ENCODE peak calls at places on chromosomes 6 and 20, in ten cellular contexts. One of them, this sample, is unnamed.

GRCh38 chr20:17658648-17658993 is 23.4 kb downstream of the RRBP1 start:
- DNase-seq in Peyer's patch: peak
- DNase-seq in activated T-cell treated with anti-CD3 and anti-CD28 coated beads for 24 hours: no peak
- DNase-seq in HCT116: no peak
- DNase-seq in activated CD4-positive, alpha-beta T cell treated with anti-CD3 and anti-CD28 coated beads, Interleukin-2, amount 50 U/mL, for 24 hours: no peak
- DNase-seq in activated T-helper 1 cell treated with anti-CD3 and anti-CD28 coated beads, Interleukin-2, amount 50 U/mL, for 16 hours: no peak
- DNase-seq in stimulated activated naive B cell treated with anti-CD40 and anti-IgM and Interleukin-4, amounts not matched to agents 10 μg/mL and 1 μg/mL and 100 μg/mL, for 72 hours: no peak
- DNase-seq in SJSA1: no peak
- DNase-seq in ELF-1: no peak
- DNase-seq in posterior cingulate gyrus: no peak
- DNase-seq in this sample: no peak

GRCh38 chr6:24766685-24767462 is 7.9 kb upstream of the GMNN start:
- DNase-seq in Peyer's patch: no peak
- DNase-seq in activated T-cell treated with anti-CD3 and anti-CD28 coated beads for 24 hours: no peak
- DNase-seq in HCT116: no peak
- DNase-seq in activated CD4-positive, alpha-beta T cell treated with anti-CD3 and anti-CD28 coated beads, Interleukin-2, amount 50 U/mL, for 24 hours: no peak
- DNase-seq in activated T-helper 1 cell treated with anti-CD3 and anti-CD28 coated beads, Interleukin-2, amount 50 U/mL, for 16 hours: no peak
- DNase-seq in stimulated activated naive B cell treated with anti-CD40 and anti-IgM and Interleukin-4, amounts not matched to agents 10 μg/mL and 1 μg/mL and 100 μg/mL, for 72 hours: no peak
- DNase-seq in SJSA1: no peak
- DNase-seq in ELF-1: no peak
- DNase-seq in posterior cingulate gyrus: no peak
- DNase-seq in this sample: no peak

GRCh38 chr6:113825776-113826175 is 31.4 kb upstream of the MARCKS start:
- DNase-seq in Peyer's patch: peak
- DNase-seq in activated T-cell treated with anti-CD3 and anti-CD28 coated beads for 24 hours: no peak
- DNase-seq in HCT116: no peak
- DNase-seq in activated CD4-positive, alpha-beta T cell treated with anti-CD3 and anti-CD28 coated beads, Interleukin-2, amount 50 U/mL, for 24 hours: no peak
- DNase-seq in activated T-helper 1 cell treated with anti-CD3 and anti-CD28 coated beads, Interleukin-2, amount 50 U/mL, for 16 hours: no peak
- DNase-seq in stimulated activated naive B cell treated with anti-CD40 and anti-IgM and Interleukin-4, amounts not matched to agents 10 μg/mL and 1 μg/mL and 100 μg/mL, for 72 hours: no peak
- DNase-seq in SJSA1: peak
- DNase-seq in ELF-1: no peak
- DNase-seq in posterior cingulate gyrus: peak
- DNase-seq in this sample: no peak

GRCh38 chr6:119163006-119163405 is 84.5 kb upstream of the FAM184A start:
- DNase-seq in Peyer's patch: no peak
- DNase-seq in activated T-cell treated with anti-CD3 and anti-CD28 coated beads for 24 hours: no peak
- DNase-seq in HCT116: no peak
- DNase-seq in activated CD4-positive, alpha-beta T cell treated with anti-CD3 and anti-CD28 coated beads, Interleukin-2, amount 50 U/mL, for 24 hours: no peak
- DNase-seq in activated T-helper 1 cell treated with anti-CD3 and anti-CD28 coated beads, Interleukin-2, amount 50 U/mL, for 16 hours: no peak
- DNase-seq in stimulated activated naive B cell treated with anti-CD40 and anti-IgM and Interleukin-4, amounts not matched to agents 10 μg/mL and 1 μg/mL and 100 μg/mL, for 72 hours: no peak
- DNase-seq in SJSA1: no peak
- DNase-seq in ELF-1: no peak
- DNase-seq in posterior cingulate gyrus: no peak
- DNase-seq in this sample: no peak

GRCh38 chr20:58891686-58892125 is 39.2 kb downstream of the GNAS start:
- DNase-seq in Peyer's patch: peak
- DNase-seq in activated T-cell treated with anti-CD3 and anti-CD28 coated beads for 24 hours: no peak
- DNase-seq in HCT116: no peak
- DNase-seq in activated CD4-positive, alpha-beta T cell treated with anti-CD3 and anti-CD28 coated beads, Interleukin-2, amount 50 U/mL, for 24 hours: peak
- DNase-seq in activated T-helper 1 cell treated with anti-CD3 and anti-CD28 coated beads, Interleukin-2, amount 50 U/mL, for 16 hours: no peak
- DNase-seq in stimulated activated naive B cell treated with anti-CD40 and anti-IgM and Interleukin-4, amounts not matched to agents 10 μg/mL and 1 μg/mL and 100 μg/mL, for 72 hours: no peak
- DNase-seq in SJSA1: no peak
- DNase-seq in ELF-1: no peak
- DNase-seq in posterior cingulate gyrus: no peak
- DNase-seq in this sample: peak

GRCh38 chr6:27672113-27672799 is 199.4 kb upstream of the ZNF184 start:
- DNase-seq in Peyer's patch: no peak
- DNase-seq in activated T-cell treated with anti-CD3 and anti-CD28 coated beads for 24 hours: no peak
- DNase-seq in HCT116: peak
- DNase-seq in activated CD4-positive, alpha-beta T cell treated with anti-CD3 and anti-CD28 coated beads, Interleukin-2, amount 50 U/mL, for 24 hours: no peak
- DNase-seq in activated T-helper 1 cell treated with anti-CD3 and anti-CD28 coated beads, Interleukin-2, amount 50 U/mL, for 16 hours: no peak
- DNase-seq in stimulated activated naive B cell treated with anti-CD40 and anti-IgM and Interleukin-4, amounts not matched to agents 10 μg/mL and 1 μg/mL and 100 μg/mL, for 72 hours: peak
- DNase-seq in SJSA1: no peak
- DNase-seq in ELF-1: peak
- DNase-seq in posterior cingulate gyrus: no peak
- DNase-seq in this sample: no peak

GRCh38 chr20:48096957-48097890 is 311.9 kb upstream of the SULF2 start:
- DNase-seq in Peyer's patch: no peak
- DNase-seq in activated T-cell treated with anti-CD3 and anti-CD28 coated beads for 24 hours: no peak
- DNase-seq in HCT116: peak
- DNase-seq in activated CD4-positive, alpha-beta T cell treated with anti-CD3 and anti-CD28 coated beads, Interleukin-2, amount 50 U/mL, for 24 hours: no peak
- DNase-seq in activated T-helper 1 cell treated with anti-CD3 and anti-CD28 coated beads, Interleukin-2, amount 50 U/mL, for 16 hours: no peak
- DNase-seq in stimulated activated naive B cell treated with anti-CD40 and anti-IgM and Interleukin-4, amounts not matched to agents 10 μg/mL and 1 μg/mL and 100 μg/mL, for 72 hours: no peak
- DNase-seq in SJSA1: no peak
- DNase-seq in ELF-1: no peak
- DNase-seq in posterior cingulate gyrus: no peak
- DNase-seq in this sample: peak

GRCh38 chr6:34598725-34599124 is 42.6 kb upstream of the SPDEF start:
- DNase-seq in Peyer's patch: no peak
- DNase-seq in activated T-cell treated with anti-CD3 and anti-CD28 coated beads for 24 hours: no peak
- DNase-seq in HCT116: no peak
- DNase-seq in activated CD4-positive, alpha-beta T cell treated with anti-CD3 and anti-CD28 coated beads, Interleukin-2, amount 50 U/mL, for 24 hours: no peak
- DNase-seq in activated T-helper 1 cell treated with anti-CD3 and anti-CD28 coated beads, Interleukin-2, amount 50 U/mL, for 16 hours: no peak
- DNase-seq in stimulated activated naive B cell treated with anti-CD40 and anti-IgM and Interleukin-4, amounts not matched to agents 10 μg/mL and 1 μg/mL and 100 μg/mL, for 72 hours: no peak
- DNase-seq in SJSA1: no peak
- DNase-seq in ELF-1: no peak
- DNase-seq in posterior cingulate gyrus: no peak
- DNase-seq in this sample: no peak

GRCh38 chr20:5586720-5587119 is 163.5 kb upstream of the SHLD1 start:
- DNase-seq in Peyer's patch: no peak
- DNase-seq in activated T-cell treated with anti-CD3 and anti-CD28 coated beads for 24 hours: no peak
- DNase-seq in HCT116: no peak
- DNase-seq in activated CD4-positive, alpha-beta T cell treated with anti-CD3 and anti-CD28 coated beads, Interleukin-2, amount 50 U/mL, for 24 hours: no peak
- DNase-seq in activated T-helper 1 cell treated with anti-CD3 and anti-CD28 coated beads, Interleukin-2, amount 50 U/mL, for 16 hours: no peak
- DNase-seq in stimulated activated naive B cell treated with anti-CD40 and anti-IgM and Interleukin-4, amounts not matched to agents 10 μg/mL and 1 μg/mL and 100 μg/mL, for 72 hours: no peak
- DNase-seq in SJSA1: no peak
- DNase-seq in ELF-1: no peak
- DNase-seq in posterior cingulate gyrus: no peak
- DNase-seq in this sample: no peak

This sample was measured in nucleus accumbens.